ENCODE peak calls at places on chromosome 21, in four cellular contexts. Y is tibial nerve, F is HT1080, A is AG09319. H is an unnamed sample.

GRCh38 chr21:36976228-36976627 is 9.8 kb upstream of the HLCS start:
- DNase-seq in Y (no peak), A (no peak), F (no peak), H (no peak)

GRCh38 chr21:29586696-29587095 is 288.0 kb downstream of the BACH1 start:
- DNase-seq in Y (no peak), A (no peak), F (no peak), H (no peak)

GRCh38 chr21:35529141-35529863 is 480.2 kb upstream of the RUNX1 start:
- DNase-seq in A (no peak), Y (no peak), F (no peak), H (no peak)

GRCh38 chr21:42818328-42818749 is 61.0 kb downstream of the WDR4 start:
- DNase-seq in F (peak; percentile 39), Y (peak; percentile 74), A (peak; percentile 11), H (peak; percentile 61)

GRCh38 chr21:44497641-44498243 is 42.3 kb downstream of the KRTAP10-1 start:
- DNase-seq in Y (peak; percentile 38), A (no peak), F (no peak), H (no peak)

GRCh38 chr21:35004289-35004688 is 44.8 kb downstream of the RUNX1 start:
- DNase-seq in F (no peak), Y (no peak), A (no peak), H (no peak)

GRCh38 chr21:26736449-26736848 is 108.8 kb downstream of the ADAMTS1 start:
- DNase-seq in F (no peak), A (no peak), Y (no peak), H (no peak)

GRCh38 chr21:16755061-16755460 is 757.8 kb upstream of the CXADR start:
- DNase-seq in Y (no peak), A (no peak), F (no peak), H (no peak)

GRCh38 chr21:39527664-39528381 is 76.1 kb downstream of the SH3BGR start:
- DNase-seq in A (no peak), F (no peak), Y (no peak), H (no peak)

GRCh38 chr21:40422851-40423635 is 423.9 kb downstream of the DSCAM start:
- DNase-seq in F (peak; percentile 30), Y (no peak), A (no peak), H (no peak)

GRCh38 chr21:44458971-44459711 is 3.8 kb downstream of the LRRC3 start:
- DNase-seq in F (no peak), Y (no peak), A (no peak), H (no peak)

GRCh38 chr21:46018615-46019014 is 37.0 kb downstream of the COL6A1 start:
- DNase-seq in A (no peak), F (no peak), Y (no peak), H (no peak)

GRCh38 chr21:32406405-32406804 is 6.1 kb upstream of the EVA1C start:
- DNase-seq in A (no peak), F (no peak), Y (no peak), H (no peak)

GRCh38 chr21:14486869-14487268 is 59.2 kb downstream of the SAMSN1 start:
- DNase-seq in Y (no peak), F (no peak), A (no peak), H (no peak)

GRCh38 chr21:30986966-30987365 is 51.3 kb downstream of the KRTAP19-8 start:
- DNase-seq in A (no peak), Y (no peak), F (no peak), H (no peak)

GRCh38 chr21:42745511-42746239 is 92.3 kb downstream of the PDE9A start:
- DNase-seq in A (no peak), Y (no peak), F (no peak), H (no peak)

GRCh38 chr21:41426656-41427311 is 745 bp downstream of the MX1 start:
- DNase-seq in Y (no peak), A (no peak), F (no peak), H (no peak)

GRCh38 chr21:37045556-37045955 is 27.3 kb downstream of the PIGP start:
- DNase-seq in Y (no peak), A (no peak), F (no peak), H (no peak)

GRCh38 chr21:41045534-41046268 is 122.3 kb upstream of the BACE2 start:
- DNase-seq in A (no peak), F (no peak), Y (no peak), H (no peak)

GRCh38 chr21:36734367-36735200 is 35.7 kb downstream of the SIM2 start:
- DNase-seq in F (no peak), Y (no peak), A (no peak), H (no peak)

GRCh38 chr21:45901061-45901690 is 80.4 kb upstream of the COL6A1 start:
- DNase-seq in F (no peak), A (no peak), Y (no peak), H (no peak)

GRCh38 chr21:42505090-42505726 is 8.4 kb upstream of the SLC37A1 start:
- DNase-seq in F (no peak), A (no peak), Y (no peak), H (no peak)

GRCh38 chr21:14308234-14308633 is 74.7 kb downstream of the HSPA13 start:
- DNase-seq in Y (no peak), F (no peak), A (no peak), H (no peak)

GRCh38 chr21:26495283-26495849 is 77.7 kb downstream of the CYYR1 start:
- DNase-seq in F (no peak), Y (no peak), A (no peak), H (no peak)

GRCh38 chr21:33858672-33859372 is 56.8 kb downstream of the ATP5PO start:
- DNase-seq in Y (no peak), F (no peak), A (no peak), H (no peak)

GRCh38 chr21:44980562-44981489 is 41.0 kb downstream of the SLX9 start:
- DNase-seq in A (no peak), F (no peak), Y (no peak), H (no peak)

GRCh38 chr21:46069719-46070279 is 28.1 kb upstream of the COL6A2 start:
- DNase-seq in F (no peak), Y (no peak), A (no peak), H (peak; percentile 8)

H was measured in heart right ventricle.